ENCODE peak calls at places on chromosomes 1 and 21, in seven cellular contexts. C is SK-N-SH, E is HepG2, X is endothelial cell of umbilical vein, A is K562, I is H1, N is GM12878. Q is an unnamed sample.

GRCh38 chr1:179935909-179936496 is 18.6 kb upstream of the CEP350 start:
- DNase-seq in C (no peak), E (no peak), X (no peak), A (no peak), I (no peak), N (no peak), Q (no peak)

GRCh38 chr1:23198373-23198772 is 18.9 kb downstream of the HTR1D start:
- DNase-seq in C (no peak), E (no peak), X (peak; percentile 73), A (no peak), I (no peak), N (no peak), Q (peak; percentile 61)

GRCh38 chr1:152982076-152982475 is 1.8 kb upstream of the SPRR1A start:
- DNase-seq in C (no peak), E (no peak), X (no peak), A (no peak), I (no peak), N (no peak), Q (no peak)

GRCh38 chr1:59204001-59204400 is 92.9 kb upstream of the FGGY start:
- DNase-seq in C (no peak), E (peak; percentile 88), X (peak; percentile 78), A (no peak), I (no peak), N (no peak), Q (no peak)

GRCh38 chr21:33314096-33314495 is 10.7 kb upstream of the IFNAR1 start:
- DNase-seq in C (no peak), E (no peak), X (no peak), A (no peak), I (no peak), N (no peak), Q (no peak)

GRCh38 chr1:200938955-200939354 is 44.3 kb downstream of the INAVA start:
- DNase-seq in C (no peak), E (no peak), X (no peak), A (no peak), I (no peak), N (no peak), Q (no peak)

GRCh38 chr1:232669981-232670763 is 40.2 kb upstream of the SIPA1L2 start:
- DNase-seq in C (no peak), E (no peak), X (peak; percentile 26), A (no peak), I (no peak), N (no peak), Q (no peak)

GRCh38 chr1:100034465-100034864 is 64.7 kb downstream of the SLC35A3 start:
- DNase-seq in C (peak; percentile 68), E (peak; percentile 41), X (peak; percentile 51), A (no peak), I (no peak), N (no peak), Q (no peak)

GRCh38 chr1:47705517-47706130 is 267.8 kb downstream of the FOXD2 start:
- DNase-seq in C (no peak), E (no peak), X (no peak), A (no peak), I (no peak), N (no peak), Q (no peak)

GRCh38 chr1:156571261-156571958 is 955 bp downstream of the IQGAP3 start:
- DNase-seq in C (no peak), E (no peak), X (peak; percentile 83), A (no peak), I (no peak), N (no peak), Q (no peak)

GRCh38 chr21:32993894-32994293 is 31.8 kb upstream of the OLIG2 start:
- DNase-seq in C (no peak), E (no peak), X (no peak), A (no peak), I (no peak), N (no peak), Q (no peak)

GRCh38 chr1:156117414-156118174 is 3.1 kb downstream of the LMNA start:
- DNase-seq in C (no peak), E (no peak), X (no peak), A (no peak), I (no peak), N (no peak), Q (no peak)

DNA sequence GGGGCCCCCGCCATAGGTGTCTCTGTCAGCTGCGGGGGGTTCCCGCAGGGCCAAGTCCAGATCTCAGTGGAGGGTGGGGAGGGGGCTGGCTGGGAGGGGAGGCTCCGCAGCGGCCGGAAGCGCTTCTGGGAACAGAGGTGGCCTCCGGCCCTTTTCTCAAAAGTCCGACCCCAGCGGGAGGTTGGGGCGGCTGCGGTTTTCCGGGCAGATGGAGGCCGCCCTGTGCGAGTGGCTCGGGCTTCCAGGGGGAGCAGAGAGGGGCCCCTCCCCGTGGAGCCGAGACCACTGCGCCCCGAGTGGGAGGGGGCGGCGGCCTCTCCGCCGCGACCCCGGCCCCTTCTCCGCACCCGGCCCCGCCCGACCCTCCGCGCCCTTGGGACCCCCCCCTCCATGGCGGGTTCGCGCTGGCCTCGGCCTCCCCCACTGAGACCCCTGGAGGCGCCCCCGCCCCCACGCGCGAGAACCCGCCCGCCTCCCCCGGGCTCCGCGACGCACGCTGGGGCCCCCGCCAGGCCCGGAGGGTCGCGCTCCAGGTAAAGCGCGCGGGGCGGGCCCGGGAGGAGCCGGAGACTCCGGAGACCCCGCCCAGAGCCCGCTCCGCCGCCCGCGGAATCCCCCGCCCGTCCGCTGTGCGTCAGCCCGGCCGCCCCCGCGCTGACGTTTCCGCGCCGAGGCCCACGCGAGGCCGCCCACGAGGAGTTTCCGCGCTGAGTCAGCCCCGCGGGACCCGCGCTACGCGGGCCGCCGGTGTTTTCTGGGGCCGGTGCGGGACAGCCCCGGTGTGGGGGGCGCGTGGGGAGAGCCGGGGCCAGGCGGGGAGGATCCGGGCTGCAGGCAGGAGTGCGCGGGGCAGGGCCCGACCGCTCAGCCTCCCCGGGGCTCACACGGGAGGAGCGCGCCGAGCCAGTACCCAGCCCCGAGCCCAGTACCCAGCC is 5.2 kb downstream of the TNFRSF18 start:
- DNase-seq in C (peak; percentile 76), E (no peak), X (peak; percentile 10), A (peak; percentile 98), I (peak; percentile 76), N (no peak), Q (no peak)
- H3K9ac ChIP-seq in C (no peak overlapping the region), E (no peak overlapping the region), X (no peak overlapping the region), A (peak overlapping the region; percentile 66), I (no peak overlapping the region), N (no peak overlapping the region), Q (peak overlapping the region; percentile 62)

GRCh38 chr1:10814954-10815862 is 18.8 kb upstream of the CASZ1 start:
- DNase-seq in C (no peak), E (peak; percentile 28), X (no peak), A (no peak), I (no peak), N (no peak), Q (no peak)
- TF ChIP-seq MAX in C (no peak), E (no peak), X (no peak), A (no peak), I (no peak), N (no peak), Q (no peak)

GRCh38 chr21:28974531-28975227 is 18.0 kb downstream of the LTN1 start:
- DNase-seq in C (no peak), E (no peak), X (no peak), A (no peak), I (no peak), N (no peak), Q (no peak)
- H3K9ac ChIP-seq in C (no peak overlapping the region), E (no peak overlapping the region), X (no peak overlapping the region), A (no peak overlapping the region), I (no peak overlapping the region), N (no peak overlapping the region), Q (no peak overlapping the region)

DNA sequence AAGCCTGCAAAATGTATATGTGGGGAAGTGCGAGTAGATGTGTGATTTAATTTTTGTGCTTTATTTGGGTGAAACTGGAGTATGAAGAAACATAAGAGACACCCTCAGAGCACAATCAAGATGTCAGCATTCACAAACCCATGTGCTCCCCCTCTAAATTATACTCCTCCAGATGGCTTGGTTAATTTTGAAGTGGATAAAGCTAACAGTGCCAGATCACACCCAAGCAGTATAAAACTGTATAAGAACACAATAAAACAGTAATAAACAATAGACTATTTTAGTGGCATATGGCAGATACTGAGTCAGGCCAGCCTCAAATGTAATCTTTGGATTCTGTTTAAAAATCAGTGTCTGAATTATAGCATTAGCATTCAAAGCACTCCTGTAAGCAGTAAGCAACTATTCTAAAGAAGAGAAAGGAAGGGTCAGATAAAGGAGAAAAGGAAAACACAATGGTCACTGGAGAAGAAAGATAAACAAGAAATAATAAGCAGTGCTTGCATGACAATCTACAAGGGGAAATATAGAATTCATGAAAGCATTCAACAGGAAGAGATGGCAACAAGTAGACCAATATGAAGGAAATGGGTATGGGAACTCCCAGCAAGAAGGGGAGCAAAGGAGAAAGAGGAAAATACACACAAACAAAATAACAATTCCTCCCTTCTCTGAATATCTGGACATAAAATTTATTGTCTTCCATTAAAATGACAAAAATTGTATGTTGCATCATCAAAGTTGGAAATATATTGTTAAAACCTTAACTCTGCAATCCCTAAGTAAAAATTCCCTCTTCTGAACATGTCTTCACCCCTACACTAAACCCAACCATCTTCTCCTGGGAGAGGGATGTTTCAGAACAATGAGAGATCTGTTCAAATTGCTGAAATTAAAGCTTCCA is 206.1 kb upstream of the SAMSN1 start:
- DNase-seq in C (no peak), E (no peak), X (no peak), A (no peak), I (no peak), N (no peak), Q (no peak)
- TF ChIP-seq MAX in C (no peak), E (no peak), X (no peak), A (no peak), I (no peak), N (no peak), Q (no peak)

DNA sequence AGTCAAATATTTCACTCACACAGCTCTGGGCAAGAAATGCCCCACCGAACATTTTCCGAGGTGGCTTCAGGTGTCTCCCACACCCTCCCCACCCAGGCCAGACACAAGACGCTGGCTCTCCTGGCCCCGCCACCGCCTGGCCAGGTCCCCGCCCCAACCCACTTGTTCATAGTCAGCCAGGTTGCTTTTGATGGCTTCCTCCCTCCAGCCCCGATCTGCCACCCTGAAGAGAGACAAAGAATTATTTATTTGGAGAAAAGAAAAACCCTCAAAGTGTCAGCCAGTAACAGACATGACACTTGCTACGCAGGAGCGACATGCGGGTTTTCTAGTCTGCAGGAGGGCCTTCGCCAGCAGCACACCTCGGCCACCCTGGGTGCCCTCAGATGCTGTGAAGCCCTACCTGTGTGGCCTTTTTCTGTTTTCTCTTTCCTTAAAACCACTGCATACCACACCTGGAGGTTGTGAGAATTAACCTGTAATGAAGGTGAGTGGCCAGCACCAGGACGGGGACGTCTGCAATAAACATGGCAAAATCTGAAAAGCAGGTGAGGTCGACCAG is 27.2 kb downstream of the SSBP3 start:
- DNase-seq in C (no peak), E (no peak), X (no peak), A (no peak), I (no peak), N (no peak), Q (no peak)
- H3K9ac ChIP-seq in C (no peak overlapping the region), E (no peak overlapping the region), X (no peak overlapping the region), A (no peak overlapping the region), I (peak overlapping the region; percentile 53), N (peak overlapping the region; percentile 21), Q (no peak overlapping the region)